ENCODE peak calls at places on chromosome 5, in ten cellular contexts. Z, C, N, E, V, U, O, L, I and S are unnamed samples.

GRCh38 chr5:3845249-3845648 is 249.6 kb downstream of the IRX1 start:
- DNase-seq in I (no peak), V (no peak), N (no peak), O (no peak), U (no peak), C (no peak), Z (no peak), L (no peak), E (no peak), S (no peak)

GRCh38 chr5:15774632-15775031 is 274.7 kb downstream of the FBXL7 start:
- DNase-seq in C (no peak), E (no peak), Z (no peak), I (no peak), N (no peak), O (no peak), L (no peak), V (no peak), U (no peak), S (no peak)

GRCh38 chr5:124887223-124887622 is 140.8 kb upstream of the ZNF608 start:
- DNase-seq in N (no peak), Z (no peak), O (no peak), U (no peak), C (no peak), I (no peak), V (no peak), L (no peak), E (no peak), S (no peak)

GRCh38 chr5:134171972-134172371 is 4.8 kb downstream of the SKP1 start:
- DNase-seq in V (peak; percentile 49), E (no peak), N (no peak), L (no peak), U (no peak), Z (no peak), I (no peak), C (no peak), O (no peak), S (no peak)

GRCh38 chr5:121251954-121252353 is 599.7 kb upstream of the FTMT start:
- DNase-seq in N (no peak), C (peak; percentile 25), L (peak; percentile 75), U (no peak), V (no peak), O (peak; percentile 64), E (no peak), Z (no peak), I (no peak), S (no peak)

GRCh38 chr5:1760656-1761452 is 38.8 kb downstream of the MRPL36 start:
- DNase-seq in C (no peak), Z (no peak), L (no peak), N (peak; percentile 7), I (no peak), U (peak; percentile 12), V (no peak), O (no peak), E (peak; percentile 42), S (peak; percentile 1)

GRCh38 chr5:31962928-31963327 is 211.2 kb downstream of the GOLPH3 start:
- DNase-seq in L (no peak), V (no peak), C (peak; percentile 67), I (no peak), U (no peak), N (no peak), Z (no peak), O (no peak), E (no peak), S (no peak)

GRCh38 chr5:147628054-147628895 is 118.4 kb upstream of the DPYSL3 start:
- DNase-seq in N (no peak), C (peak; percentile 74), V (peak; percentile 37), I (peak; percentile 46), E (peak; percentile 71), O (peak; percentile 75), Z (peak; percentile 39), U (no peak), L (peak; percentile 80), S (peak; percentile 81)

GRCh38 chr5:178398856-178399722 is 166.5 kb upstream of the PHYKPL start:
- DNase-seq in I (no peak), C (no peak), Z (no peak), N (no peak), U (no peak), E (no peak), V (no peak), L (no peak), O (no peak), S (no peak)

GRCh38 chr5:175902013-175902412 is 30.6 kb downstream of the CPLX2 start:
- DNase-seq in I (no peak), V (no peak), O (no peak), N (no peak), L (no peak), E (no peak), U (no peak), C (no peak), Z (no peak), S (no peak)

GRCh38 chr5:39714036-39714698 is 289.4 kb upstream of the DAB2 start:
- DNase-seq in L (peak; percentile 79), E (no peak), V (peak; percentile 67), C (peak; percentile 82), O (peak; percentile 76), U (no peak), N (no peak), I (peak; percentile 39), Z (peak; percentile 13), S (peak; percentile 45)

GRCh38 chr5:136094913-136095641 is 37.6 kb upstream of the SMAD5 start:
- DNase-seq in U (no peak), C (no peak), N (peak; percentile 30), V (no peak), O (no peak), Z (no peak), E (peak; percentile 15), L (no peak), I (no peak), S (no peak)

GRCh38 chr5:28269978-28270377 is 1231.6 kb upstream of the CDH9 start:
- DNase-seq in L (no peak), U (no peak), I (no peak), N (no peak), V (no peak), E (no peak), C (no peak), Z (no peak), O (no peak), S (no peak)

DNA sequence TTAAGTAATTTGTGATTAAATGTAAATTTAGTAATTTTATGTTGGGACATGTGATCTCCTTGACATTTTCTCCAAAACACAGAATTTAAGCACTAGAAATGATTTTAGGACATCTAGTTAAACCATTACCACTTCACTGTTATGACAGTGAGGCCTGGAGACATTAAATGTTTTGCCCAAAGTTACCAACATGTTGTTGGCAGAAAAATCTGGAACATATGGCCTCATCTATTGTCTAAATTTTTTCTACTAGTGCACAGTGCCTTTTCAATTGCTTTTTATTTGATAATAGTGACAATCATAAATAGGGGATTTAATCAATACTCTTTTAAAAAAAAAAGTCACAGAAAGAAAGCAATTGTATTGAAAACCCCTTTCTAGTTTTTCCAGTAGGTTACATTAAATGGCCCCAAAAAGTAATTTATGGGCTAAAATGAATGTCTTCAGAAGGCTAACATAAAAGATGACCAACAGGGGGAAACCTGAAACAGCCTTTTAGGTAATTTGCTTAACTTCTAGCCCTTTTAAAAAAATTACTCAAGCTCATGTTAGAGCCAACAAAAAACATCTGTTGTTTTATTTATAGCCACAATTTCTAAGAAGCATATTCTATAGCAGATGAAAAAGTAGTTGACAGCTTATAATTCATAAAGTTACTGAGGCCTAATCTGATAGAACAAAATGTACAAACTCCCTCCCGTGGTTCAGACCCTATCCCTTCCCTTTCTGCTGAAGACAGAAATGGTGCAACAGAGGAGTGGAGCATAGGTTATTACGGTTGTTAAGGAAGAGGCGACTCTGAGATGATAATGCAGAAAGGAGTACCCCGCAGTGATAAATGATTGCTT is 45.8 kb downstream of the PIK3R1 start:
- DNase-seq in L (peak; percentile 78), E (no peak), C (no peak), U (no peak), Z (no peak), I (peak; percentile 69), V (no peak), N (no peak), O (peak; percentile 83), S (no peak)
- TF ChIP-seq CTCF in L (peak; percentile 41), E (peak; percentile 17), C (peak; percentile 27), U (no peak), Z (peak; percentile 31), I (peak; percentile 30), V (no peak), N (no peak), O (peak; percentile 31), S (no peak)

GRCh38 chr5:105924366-105924765 is 1746.4 kb downstream of the EFNA5 start:
- DNase-seq in N (no peak), E (no peak), U (no peak), O (peak; percentile 10), Z (no peak), L (no peak), V (no peak), I (no peak), C (no peak), S (no peak)

GRCh38 chr5:105931782-105932489 is 1738.8 kb downstream of the EFNA5 start:
- DNase-seq in E (no peak), C (peak; percentile 64), N (no peak), I (no peak), Z (no peak), U (no peak), V (no peak), O (peak; percentile 65), L (peak; percentile 43), S (no peak)

GRCh38 chr5:105929865-105930264 is 1740.9 kb downstream of the EFNA5 start:
- DNase-seq in E (no peak), Z (no peak), V (no peak), L (no peak), O (no peak), C (no peak), I (no peak), N (no peak), U (no peak), S (no peak)
- TF ChIP-seq CTCF in E (no peak), Z (no peak), V (no peak), L (no peak), O (no peak), C (no peak), I (no peak), N (no peak), U (no peak), S (no peak)

GRCh38 chr5:173486355-173486754 is 130.1 kb downstream of the BOD1 start:
- DNase-seq in C (no peak), O (no peak), Z (no peak), E (no peak), L (no peak), U (no peak), V (no peak), I (no peak), N (no peak), S (no peak)
- TF ChIP-seq CTCF in C (no peak), O (no peak), Z (no peak), E (no peak), L (no peak), U (no peak), V (no peak), I (no peak), N (no peak), S (no peak)

DNA sequence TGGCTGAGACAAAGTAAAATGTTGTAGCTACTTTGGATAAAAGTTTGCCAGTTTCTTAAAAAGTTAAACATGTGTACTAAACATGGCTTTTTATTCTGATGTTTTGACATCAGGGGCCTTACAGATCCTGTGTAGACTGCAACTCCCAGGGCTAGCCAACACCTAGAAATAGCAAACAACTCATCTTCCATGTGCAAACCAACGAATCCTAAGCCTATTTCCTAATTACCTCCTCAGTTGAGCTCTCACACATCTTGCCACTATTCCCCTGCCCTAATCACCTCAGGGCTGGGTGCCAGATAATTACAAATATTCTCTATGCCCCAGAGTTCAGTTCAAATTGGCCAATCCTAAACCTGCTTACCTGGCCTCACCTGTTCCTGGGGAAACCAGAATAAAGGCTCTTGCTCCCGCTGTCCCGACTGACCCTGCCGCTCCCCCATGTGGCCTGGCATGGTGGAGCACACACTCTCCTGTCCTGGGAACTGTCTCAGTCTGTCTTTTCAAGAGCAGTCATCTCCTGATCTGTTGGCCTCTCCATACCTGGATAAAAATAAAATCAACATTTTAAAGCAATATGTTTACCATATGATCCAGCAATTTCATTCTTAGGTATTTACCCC is 37.1 kb upstream of the FAM169A start:
- DNase-seq in V (peak; percentile 70), O (no peak), Z (no peak), E (no peak), N (peak; percentile 59), U (no peak), C (no peak), L (no peak), I (no peak), S (peak; percentile 55)
- TF ChIP-seq CTCF in V (peak; percentile 94), O (peak; percentile 48), Z (peak; percentile 49), E (no peak), N (peak; percentile 81), U (no peak), C (peak; percentile 45), L (peak; percentile 32), I (no peak), S (peak; percentile 49)